ENCODE peak calls at places on chromosomes 6 and 20, in four cellular contexts. One of them, this sample, is unnamed.

GRCh38 chr6:3398165-3398562 is 58.7 kb downstream of the SLC22A23 start:
- DNase-seq in HCT116: no peak
- DNase-seq in GM12878: no peak
- DNase-seq in K562: no peak
- DNase-seq in this sample: no peak

GRCh38 chr6:5096482-5096881 is 11.3 kb downstream of the PPP1R3G start:
- DNase-seq in HCT116: no peak
- DNase-seq in K562: no peak
- DNase-seq in GM12878: no peak
- DNase-seq in this sample: no peak

GRCh38 chr20:39785252-39785917 is 823.2 kb downstream of the DHX35 start:
- DNase-seq in HCT116: no peak
- DNase-seq in GM12878: no peak
- DNase-seq in K562: no peak
- DNase-seq in this sample: no peak

GRCh38 chr6:39206250-39206721 is 23.0 kb downstream of the KCNK5 start:
- DNase-seq in K562: peak
- DNase-seq in HCT116: no peak
- DNase-seq in GM12878: no peak
- DNase-seq in this sample: no peak

GRCh38 chr6:136685540-136686108 is 106.7 kb downstream of the MAP3K5 start:
- DNase-seq in HCT116: peak
- DNase-seq in K562: no peak
- DNase-seq in GM12878: no peak
- DNase-seq in this sample: no peak

GRCh38 chr6:155340464-155341129 is 26.3 kb upstream of the TFB1M start:
- DNase-seq in GM12878: no peak
- DNase-seq in K562: no peak
- DNase-seq in HCT116: peak
- DNase-seq in this sample: no peak

GRCh38 chr6:134683783-134684765 is 265.8 kb downstream of the ALDH8A1 start:
- DNase-seq in GM12878: no peak
- DNase-seq in HCT116: no peak
- DNase-seq in K562: no peak
- DNase-seq in this sample: no peak

GRCh38 chr6:19822134-19822533 is 15.0 kb upstream of the ID4 start:
- DNase-seq in GM12878: no peak
- DNase-seq in HCT116: no peak
- DNase-seq in K562: no peak
- DNase-seq in this sample: no peak

GRCh38 chr20:2331092-2331491 is 35.3 kb downstream of the TGM3 start:
- DNase-seq in HCT116: no peak
- DNase-seq in K562: no peak
- DNase-seq in GM12878: no peak
- DNase-seq in this sample: no peak

GRCh38 chr6:46816626-46817025 is 23.4 kb downstream of the MEP1A start:
- DNase-seq in K562: no peak
- DNase-seq in GM12878: no peak
- DNase-seq in HCT116: no peak
- DNase-seq in this sample: no peak

GRCh38 chr20:32484221-32485125 is 100.7 kb downstream of the NOL4L start:
- DNase-seq in K562: no peak
- DNase-seq in GM12878: no peak
- DNase-seq in HCT116: no peak
- DNase-seq in this sample: peak

GRCh38 chr6:54861846-54862616 is 15.5 kb downstream of the FAM83B start:
- DNase-seq in K562: no peak
- DNase-seq in GM12878: no peak
- DNase-seq in HCT116: no peak
- DNase-seq in this sample: no peak

GRCh38 chr20:54479138-54479906 is 3.9 kb downstream of the DOK5 start:
- DNase-seq in K562: no peak
- DNase-seq in GM12878: no peak
- DNase-seq in HCT116: peak
- DNase-seq in this sample: no peak

GRCh38 chr6:27684264-27685211 is 211.6 kb upstream of the ZNF184 start:
- DNase-seq in HCT116: peak
- DNase-seq in GM12878: peak
- DNase-seq in K562: peak
- DNase-seq in this sample: peak

GRCh38 chr20:60581606-60582005 is 623.4 kb downstream of the CDH26 start:
- DNase-seq in HCT116: no peak
- DNase-seq in GM12878: no peak
- DNase-seq in K562: no peak
- DNase-seq in this sample: no peak

GRCh38 chr6:111522393-111523020 is 39.5 kb upstream of the REV3L start:
- DNase-seq in GM12878: no peak
- DNase-seq in K562: no peak
- DNase-seq in HCT116: no peak
- DNase-seq in this sample: no peak

GRCh38 chr6:41505084-41506049 is 40.8 kb upstream of the FOXP4 start:
- DNase-seq in HCT116: no peak
- DNase-seq in K562: peak
- DNase-seq in GM12878: no peak
- DNase-seq in this sample: no peak

GRCh38 chr6:96939019-96939805 is 14.7 kb downstream of the KLHL32 start:
- DNase-seq in GM12878: no peak
- DNase-seq in HCT116: peak
- DNase-seq in K562: no peak
- DNase-seq in this sample: no peak

GRCh38 chr20:62907377-62908317 is 18.7 kb downstream of the DIDO1 start:
- DNase-seq in K562: peak
- DNase-seq in HCT116: no peak
- DNase-seq in GM12878: no peak
- DNase-seq in this sample: no peak

GRCh38 chr6:132898376-132898775 is 84.0 kb downstream of the RPS12 start:
- DNase-seq in K562: no peak
- DNase-seq in HCT116: no peak
- DNase-seq in GM12878: no peak
- DNase-seq in this sample: no peak

GRCh38 chr20:5696011-5696559 is 54.1 kb upstream of the SHLD1 start:
- DNase-seq in K562: no peak
- DNase-seq in GM12878: no peak
- DNase-seq in HCT116: no peak
- DNase-seq in this sample: no peak

DNA sequence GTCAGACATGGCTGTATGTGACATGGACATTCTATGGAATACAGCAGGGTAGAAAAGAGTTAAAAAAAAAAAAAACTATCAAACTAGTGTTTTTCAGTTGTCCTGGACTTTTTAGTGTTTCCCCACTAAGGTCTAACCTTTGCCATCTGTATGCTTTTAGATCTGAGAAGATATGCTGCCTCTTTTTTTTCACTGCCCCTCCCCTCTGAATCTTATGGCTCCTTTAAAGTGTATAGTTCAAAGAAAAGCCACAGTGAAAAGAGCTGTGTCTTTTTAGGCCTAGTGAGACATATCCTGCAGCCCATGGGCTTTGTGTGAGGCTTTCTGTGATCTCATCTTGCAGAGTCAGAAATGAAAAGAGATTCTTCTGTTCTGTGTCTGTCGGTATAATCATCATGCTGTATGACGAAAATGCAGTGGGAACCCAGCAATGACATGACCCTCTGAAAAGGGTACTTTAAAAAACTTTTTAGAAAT is 29.3 kb downstream of the ADGRG6 start:
- DNase-seq in GM12878: no peak
- DNase-seq in HCT116: no peak
- DNase-seq in K562: no peak
- DNase-seq in this sample: no peak
- TF ChIP-seq ATF3 in GM12878: no peak
- TF ChIP-seq ATF3 in HCT116: no peak
- TF ChIP-seq ATF3 in K562: no peak
- TF ChIP-seq ATF3 in this sample: no peak

DNA sequence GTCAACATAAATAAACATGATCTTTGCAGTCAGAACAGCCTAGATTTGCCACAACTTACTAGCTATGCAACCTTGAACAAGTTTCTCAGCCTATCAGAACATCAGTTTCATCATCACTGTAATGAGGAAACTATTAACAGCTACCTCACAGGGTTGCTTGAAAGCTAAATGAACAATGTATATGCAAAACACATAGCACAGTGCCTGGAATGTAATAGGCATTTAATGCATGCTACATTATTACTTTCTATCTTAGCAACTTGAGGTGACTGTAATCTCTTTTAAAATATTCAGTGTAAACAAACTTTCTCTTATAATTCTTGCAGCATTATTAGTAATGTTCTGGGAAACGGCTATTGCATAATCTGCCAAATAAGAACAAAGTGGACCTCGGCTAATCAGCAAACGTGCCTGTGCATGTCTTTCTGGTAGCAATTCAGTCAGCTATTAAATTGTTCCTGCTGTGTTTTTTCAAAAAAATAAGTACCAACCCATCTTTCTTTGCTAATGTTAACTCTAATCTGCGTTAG is 61.5 kb downstream of the SYNE1 start:
- DNase-seq in GM12878: no peak
- DNase-seq in HCT116: no peak
- DNase-seq in K562: no peak
- DNase-seq in this sample: no peak
- TF ChIP-seq EGR1 in GM12878: no peak
- TF ChIP-seq EGR1 in HCT116: no peak
- TF ChIP-seq EGR1 in K562: no peak
- TF ChIP-seq EGR1 in this sample: no peak

GRCh38 chr6:43702522-43703440 is 15.2 kb upstream of the MRPS18A start:
- DNase-seq in HCT116: peak
- DNase-seq in K562: peak
- DNase-seq in GM12878: no peak
- DNase-seq in this sample: peak
- TF ChIP-seq ATF3 in HCT116: no peak
- TF ChIP-seq ATF3 in K562: no peak
- TF ChIP-seq ATF3 in GM12878: no peak
- TF ChIP-seq ATF3 in this sample: no peak

GRCh38 chr6:70694371-70694770 is 26.7 kb downstream of the SMAP1 start:
- DNase-seq in GM12878: no peak
- DNase-seq in HCT116: no peak
- DNase-seq in K562: no peak
- DNase-seq in this sample: no peak

DNA sequence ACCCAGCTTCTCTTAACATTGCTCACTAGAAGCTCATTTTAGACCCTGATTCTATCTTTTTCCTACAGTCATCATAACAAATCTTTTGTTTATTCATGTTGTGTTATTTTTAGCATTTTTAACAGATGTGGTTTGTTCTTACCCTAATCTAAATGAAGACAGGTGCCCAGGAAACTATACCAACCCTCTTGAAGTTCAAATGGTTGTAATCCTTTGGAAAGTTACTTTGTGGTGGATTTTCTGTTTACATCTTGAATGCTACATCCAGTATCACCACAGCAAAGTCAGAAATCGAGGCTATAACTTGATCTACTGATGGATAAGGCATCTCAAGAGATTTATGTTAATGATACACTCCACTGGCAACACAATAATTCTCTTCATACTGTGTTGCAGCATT is 26.2 kb downstream of the SMAP1 start:
- DNase-seq in K562: no peak
- DNase-seq in GM12878: no peak
- DNase-seq in HCT116: no peak
- DNase-seq in this sample: no peak
- TF ChIP-seq EGR1 in K562: no peak
- TF ChIP-seq EGR1 in GM12878: no peak
- TF ChIP-seq EGR1 in HCT116: no peak
- TF ChIP-seq EGR1 in this sample: no peak

DNA sequence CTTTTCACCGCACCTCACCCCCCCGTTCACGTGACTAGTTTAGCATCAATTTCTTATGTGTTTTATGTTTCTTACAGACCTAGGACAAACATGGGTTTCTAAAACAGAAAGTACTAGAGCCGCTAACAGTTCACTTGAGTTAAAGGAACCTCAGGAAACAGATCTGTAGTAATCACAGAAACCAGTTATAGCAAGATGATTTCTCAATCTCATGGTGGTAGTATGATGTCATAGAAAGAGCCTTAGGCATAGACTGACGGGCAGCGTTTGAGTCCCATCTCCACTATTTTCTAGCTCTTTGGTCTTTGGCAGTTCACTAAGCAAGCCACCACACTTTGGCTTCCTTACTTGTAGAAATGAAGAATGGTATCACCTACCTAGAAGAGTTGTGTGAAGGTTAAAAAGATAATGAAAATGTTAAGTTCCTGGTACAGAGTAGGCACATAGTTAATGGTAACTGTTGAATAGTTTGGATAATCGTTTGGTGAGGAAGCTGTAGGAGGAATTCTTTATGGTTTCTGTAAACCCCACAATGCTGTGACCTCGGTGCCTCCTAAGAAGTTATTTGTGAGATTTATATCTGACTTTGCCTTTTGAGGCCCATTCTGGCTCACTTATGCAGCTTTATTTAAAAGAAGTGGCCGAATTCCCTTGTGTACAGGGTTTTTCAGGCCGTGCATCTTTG is 21.3 kb downstream of the CTNNBL1 start:
- DNase-seq in GM12878: no peak
- DNase-seq in HCT116: no peak
- DNase-seq in K562: no peak
- DNase-seq in this sample: no peak
- TF ChIP-seq ATF3 in GM12878: no peak
- TF ChIP-seq ATF3 in HCT116: no peak
- TF ChIP-seq ATF3 in K562: no peak
- TF ChIP-seq ATF3 in this sample: no peak

DNA sequence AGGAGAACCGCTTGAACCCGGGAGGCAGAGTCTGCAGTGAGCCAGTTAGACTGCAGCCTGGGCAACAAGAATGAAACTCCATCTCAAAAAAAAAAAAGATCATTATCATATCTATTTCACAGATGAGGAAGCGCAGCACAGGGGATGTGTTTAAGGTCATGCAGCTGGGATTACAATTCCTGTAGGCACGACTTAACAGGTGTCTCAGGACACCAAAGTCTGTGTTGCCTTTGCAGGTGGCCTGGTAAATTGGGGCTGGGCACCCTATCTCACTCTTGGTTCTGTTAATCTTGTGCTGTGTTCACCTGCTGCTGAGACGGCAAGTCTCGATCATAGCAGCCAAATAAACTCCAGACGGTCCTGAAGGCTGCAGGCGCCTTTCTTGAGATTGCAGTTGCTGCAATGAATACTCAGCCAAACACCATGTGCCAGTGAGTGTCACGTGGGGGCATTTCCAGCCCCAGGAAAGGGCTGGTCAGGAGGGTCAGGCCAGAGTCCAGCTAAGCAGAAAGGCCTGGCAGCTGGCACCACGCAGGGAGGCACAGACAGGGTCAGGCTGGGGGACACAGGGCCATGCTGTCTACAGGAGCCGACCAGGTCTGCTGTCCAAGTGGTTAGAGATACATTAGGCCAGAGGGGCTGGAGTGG is 55.8 kb downstream of the FGD2 start:
- DNase-seq in K562: no peak
- DNase-seq in HCT116: no peak
- DNase-seq in GM12878: no peak
- DNase-seq in this sample: no peak
- TF ChIP-seq EGR1 in K562: no peak
- TF ChIP-seq EGR1 in HCT116: no peak
- TF ChIP-seq EGR1 in GM12878: no peak
- TF ChIP-seq EGR1 in this sample: no peak

GRCh38 chr6:34056301-34056700 is 89.6 kb downstream of the GRM4 start:
- DNase-seq in K562: peak
- DNase-seq in HCT116: peak
- DNase-seq in GM12878: no peak
- DNase-seq in this sample: peak
- TF ChIP-seq ATF3 in K562: no peak
- TF ChIP-seq ATF3 in HCT116: no peak
- TF ChIP-seq ATF3 in GM12878: no peak
- TF ChIP-seq ATF3 in this sample: no peak

GRCh38 chr6:125584468-125584939 is 164.9 kb upstream of the HEY2 start:
- DNase-seq in HCT116: no peak
- DNase-seq in GM12878: no peak
- DNase-seq in K562: no peak
- DNase-seq in this sample: peak
- TF ChIP-seq EGR1 in HCT116: no peak
- TF ChIP-seq EGR1 in GM12878: no peak
- TF ChIP-seq EGR1 in K562: no peak
- TF ChIP-seq EGR1 in this sample: no peak

GRCh38 chr6:22024973-22025467 is 271.8 kb downstream of the PRL start:
- DNase-seq in GM12878: peak
- DNase-seq in HCT116: no peak
- DNase-seq in K562: no peak
- DNase-seq in this sample: no peak
- TF ChIP-seq ATF3 in GM12878: no peak
- TF ChIP-seq ATF3 in HCT116: no peak
- TF ChIP-seq ATF3 in K562: no peak
- TF ChIP-seq ATF3 in this sample: no peak

This sample was measured in H1.